ENCODE peak calls at places on chromosomes 11 and 22, in seven cellular contexts. One of them, this sample, is unnamed.

GRCh38 chr11:93344855-93345333 is 14.4 kb downstream of the DEUP1 start:
- DNase-seq in sigmoid colon: no peak
- DNase-seq in Peyer's patch: no peak
- DNase-seq in HepG2: peak; percentile 9
- DNase-seq in A549: no peak
- DNase-seq in heart left ventricle: no peak
- DNase-seq in adrenal gland: no peak
- DNase-seq in this sample: no peak

GRCh38 chr22:42074153-42074750 is at the start of gene PHETA2:
- DNase-seq in Peyer's patch: peak; percentile 58
- DNase-seq in adrenal gland: peak; percentile 37
- DNase-seq in HepG2: no peak
- DNase-seq in sigmoid colon: no peak
- DNase-seq in A549: no peak
- DNase-seq in heart left ventricle: peak; percentile 64
- DNase-seq in this sample: no peak

GRCh38 chr11:119148855-119149370 is at the start of gene ABCG4:
- DNase-seq in A549: no peak
- DNase-seq in Peyer's patch: peak; percentile 17
- DNase-seq in sigmoid colon: no peak
- DNase-seq in heart left ventricle: no peak
- DNase-seq in adrenal gland: no peak
- DNase-seq in HepG2: no peak
- DNase-seq in this sample: no peak

GRCh38 chr22:48456449-48456848 is 1371.2 kb downstream of the BRD1 start:
- DNase-seq in heart left ventricle: no peak
- DNase-seq in adrenal gland: no peak
- DNase-seq in Peyer's patch: no peak
- DNase-seq in HepG2: no peak
- DNase-seq in sigmoid colon: no peak
- DNase-seq in A549: no peak
- DNase-seq in this sample: no peak

GRCh38 chr11:107988397-107989158 is 20.1 kb upstream of the CUL5 start:
- DNase-seq in A549: no peak
- DNase-seq in adrenal gland: no peak
- DNase-seq in Peyer's patch: no peak
- DNase-seq in heart left ventricle: no peak
- DNase-seq in sigmoid colon: no peak
- DNase-seq in HepG2: no peak
- DNase-seq in this sample: no peak

GRCh38 chr11:68215524-68216170 is 2.6 kb upstream of the KMT5B start:
- DNase-seq in A549: no peak
- DNase-seq in heart left ventricle: no peak
- DNase-seq in sigmoid colon: no peak
- DNase-seq in HepG2: no peak
- DNase-seq in adrenal gland: no peak
- DNase-seq in Peyer's patch: no peak
- DNase-seq in this sample: no peak

GRCh38 chr11:110086892-110087309 is 6.3 kb upstream of the ZC3H12C start:
- DNase-seq in Peyer's patch: no peak
- DNase-seq in adrenal gland: no peak
- DNase-seq in A549: no peak
- DNase-seq in sigmoid colon: no peak
- DNase-seq in HepG2: no peak
- DNase-seq in heart left ventricle: no peak
- DNase-seq in this sample: no peak

GRCh38 chr22:47847281-47847890 is 1084.9 kb downstream of the TBC1D22A start:
- DNase-seq in HepG2: no peak
- DNase-seq in heart left ventricle: no peak
- DNase-seq in sigmoid colon: no peak
- DNase-seq in A549: no peak
- DNase-seq in Peyer's patch: no peak
- DNase-seq in adrenal gland: no peak
- DNase-seq in this sample: peak; percentile 23

GRCh38 chr22:34645375-34645774 is 420.6 kb upstream of the ISX start:
- DNase-seq in A549: no peak
- DNase-seq in heart left ventricle: no peak
- DNase-seq in HepG2: peak; percentile 5
- DNase-seq in Peyer's patch: no peak
- DNase-seq in adrenal gland: no peak
- DNase-seq in sigmoid colon: no peak
- DNase-seq in this sample: no peak

GRCh38 chr11:92045325-92045724 is 179.3 kb upstream of the FAT3 start:
- DNase-seq in HepG2: no peak
- DNase-seq in A549: no peak
- DNase-seq in Peyer's patch: no peak
- DNase-seq in sigmoid colon: no peak
- DNase-seq in heart left ventricle: no peak
- DNase-seq in adrenal gland: no peak
- DNase-seq in this sample: no peak

GRCh38 chr22:40578171-40578570 is 58.3 kb downstream of the MRTFA start:
- DNase-seq in HepG2: no peak
- DNase-seq in sigmoid colon: no peak
- DNase-seq in adrenal gland: no peak
- DNase-seq in Peyer's patch: no peak
- DNase-seq in heart left ventricle: no peak
- DNase-seq in A549: no peak
- DNase-seq in this sample: no peak

GRCh38 chr11:118912742-118913410 is 12.8 kb downstream of the BCL9L start:
- DNase-seq in adrenal gland: peak; percentile 57
- DNase-seq in heart left ventricle: no peak
- DNase-seq in sigmoid colon: no peak
- DNase-seq in Peyer's patch: peak; percentile 50
- DNase-seq in A549: no peak
- DNase-seq in HepG2: no peak
- DNase-seq in this sample: no peak

GRCh38 chr22:24550028-24550901 is 4.7 kb downstream of the GUCD1 start:
- DNase-seq in heart left ventricle: no peak
- DNase-seq in adrenal gland: no peak
- DNase-seq in Peyer's patch: no peak
- DNase-seq in A549: no peak
- DNase-seq in sigmoid colon: no peak
- DNase-seq in HepG2: peak; percentile 99
- DNase-seq in this sample: no peak

GRCh38 chr11:71251761-71252433 is 480 bp downstream of the SHANK2 start:
- DNase-seq in A549: peak; percentile 80
- DNase-seq in HepG2: no peak
- DNase-seq in Peyer's patch: no peak
- DNase-seq in heart left ventricle: no peak
- DNase-seq in sigmoid colon: no peak
- DNase-seq in adrenal gland: no peak
- DNase-seq in this sample: no peak

GRCh38 chr22:36281726-36282077 is 28.8 kb downstream of the APOL1 start:
- DNase-seq in HepG2: no peak
- DNase-seq in A549: no peak
- DNase-seq in Peyer's patch: no peak
- DNase-seq in heart left ventricle: no peak
- DNase-seq in sigmoid colon: peak; percentile 59
- DNase-seq in adrenal gland: no peak
- DNase-seq in this sample: no peak

GRCh38 chr11:78313181-78313788 is 104.3 kb downstream of the GAB2 start:
- DNase-seq in Peyer's patch: no peak
- DNase-seq in A549: no peak
- DNase-seq in sigmoid colon: no peak
- DNase-seq in adrenal gland: peak; percentile 66
- DNase-seq in heart left ventricle: peak; percentile 53
- DNase-seq in HepG2: peak; percentile 36
- DNase-seq in this sample: no peak

DNA sequence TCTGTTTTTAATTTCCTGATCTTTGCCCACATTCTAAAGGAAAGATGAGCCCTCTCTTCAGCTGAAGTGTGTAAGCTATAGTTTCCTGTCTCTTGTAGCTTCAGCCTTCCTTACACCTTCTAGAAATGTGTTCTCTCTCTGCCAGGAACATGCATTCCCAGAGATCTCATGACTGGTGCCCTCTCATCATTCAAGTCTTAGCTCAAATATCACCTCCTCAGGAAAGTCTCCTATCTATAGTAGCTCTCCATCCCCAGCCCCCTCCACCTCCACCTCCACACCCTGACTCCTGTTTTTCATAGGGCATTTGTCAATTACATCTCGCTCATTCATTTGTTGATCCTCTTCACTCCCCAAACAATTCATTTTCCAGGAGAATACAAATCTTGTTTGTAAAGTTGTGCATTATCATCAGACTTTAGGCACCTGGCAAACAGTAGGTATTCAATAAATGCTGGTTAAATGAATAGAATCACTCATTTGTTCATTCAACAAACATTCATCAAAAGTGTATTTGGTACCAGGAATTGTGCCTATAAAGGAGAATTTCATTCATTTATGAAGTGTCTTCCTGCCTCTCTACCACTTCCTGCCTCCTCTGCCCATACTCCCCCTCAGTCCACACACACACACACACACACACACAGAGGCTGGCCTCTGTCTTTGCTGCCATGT is 160.3 kb downstream of the BBOX1 start:
- DNase-seq in HepG2: no peak
- DNase-seq in sigmoid colon: no peak
- DNase-seq in Peyer's patch: no peak
- DNase-seq in adrenal gland: no peak
- DNase-seq in A549: no peak
- DNase-seq in heart left ventricle: no peak
- DNase-seq in this sample: no peak
- H3K4me1 ChIP-seq in HepG2: peaks cover 46% of the 10 kb centered on the region
- H3K4me1 ChIP-seq in sigmoid colon: peaks cover 45% of the 10 kb centered on the region
- H3K4me1 ChIP-seq in Peyer's patch: peaks cover 42% of the 10 kb centered on the region
- H3K4me1 ChIP-seq in adrenal gland: peaks cover 41% of the 10 kb centered on the region
- H3K4me1 ChIP-seq in A549: peaks cover 55% of the 10 kb centered on the region
- H3K4me1 ChIP-seq in heart left ventricle: peaks cover 6% of the 10 kb centered on the region
- H3K4me1 ChIP-seq in this sample: peaks cover 65% of the 10 kb centered on the region

GRCh38 chr22:46065733-46066454 is 84.4 kb upstream of the PPARA start:
- DNase-seq in A549: no peak
- DNase-seq in HepG2: no peak
- DNase-seq in heart left ventricle: no peak
- DNase-seq in adrenal gland: no peak
- DNase-seq in sigmoid colon: no peak
- DNase-seq in Peyer's patch: no peak
- DNase-seq in this sample: no peak
- H3K27ac ChIP-seq in A549: peak overlapping the region; percentile 99
- H3K27ac ChIP-seq in HepG2: no peak overlapping the region
- H3K27ac ChIP-seq in heart left ventricle: peak overlapping the region; percentile 99
- H3K27ac ChIP-seq in adrenal gland: peak overlapping the region; percentile 14
- H3K27ac ChIP-seq in sigmoid colon: peak overlapping the region; percentile 94
- H3K27ac ChIP-seq in Peyer's patch: peak overlapping the region; percentile 99
- H3K27ac ChIP-seq in this sample: peak overlapping the region; percentile 100

GRCh38 chr11:521179-521688 is 14.1 kb downstream of the HRAS start:
- DNase-seq in sigmoid colon: no peak
- DNase-seq in heart left ventricle: no peak
- DNase-seq in A549: no peak
- DNase-seq in Peyer's patch: no peak
- DNase-seq in HepG2: no peak
- DNase-seq in adrenal gland: no peak
- DNase-seq in this sample: no peak

GRCh38 chr11:515131-515530 is 8.1 kb upstream of the RNH1 start:
- DNase-seq in sigmoid colon: no peak
- DNase-seq in A549: no peak
- DNase-seq in heart left ventricle: no peak
- DNase-seq in Peyer's patch: no peak
- DNase-seq in adrenal gland: no peak
- DNase-seq in HepG2: no peak
- DNase-seq in this sample: no peak

GRCh38 chr11:520428-521178 is 13.6 kb upstream of the RNH1 start:
- DNase-seq in adrenal gland: no peak
- DNase-seq in Peyer's patch: no peak
- DNase-seq in sigmoid colon: no peak
- DNase-seq in heart left ventricle: no peak
- DNase-seq in A549: no peak
- DNase-seq in HepG2: peak; percentile 28
- DNase-seq in this sample: no peak

GRCh38 chr11:516400-516799 is 9.4 kb upstream of the RNH1 start:
- DNase-seq in HepG2: no peak
- DNase-seq in Peyer's patch: no peak
- DNase-seq in A549: no peak
- DNase-seq in heart left ventricle: no peak
- DNase-seq in adrenal gland: no peak
- DNase-seq in sigmoid colon: no peak
- DNase-seq in this sample: no peak

DNA sequence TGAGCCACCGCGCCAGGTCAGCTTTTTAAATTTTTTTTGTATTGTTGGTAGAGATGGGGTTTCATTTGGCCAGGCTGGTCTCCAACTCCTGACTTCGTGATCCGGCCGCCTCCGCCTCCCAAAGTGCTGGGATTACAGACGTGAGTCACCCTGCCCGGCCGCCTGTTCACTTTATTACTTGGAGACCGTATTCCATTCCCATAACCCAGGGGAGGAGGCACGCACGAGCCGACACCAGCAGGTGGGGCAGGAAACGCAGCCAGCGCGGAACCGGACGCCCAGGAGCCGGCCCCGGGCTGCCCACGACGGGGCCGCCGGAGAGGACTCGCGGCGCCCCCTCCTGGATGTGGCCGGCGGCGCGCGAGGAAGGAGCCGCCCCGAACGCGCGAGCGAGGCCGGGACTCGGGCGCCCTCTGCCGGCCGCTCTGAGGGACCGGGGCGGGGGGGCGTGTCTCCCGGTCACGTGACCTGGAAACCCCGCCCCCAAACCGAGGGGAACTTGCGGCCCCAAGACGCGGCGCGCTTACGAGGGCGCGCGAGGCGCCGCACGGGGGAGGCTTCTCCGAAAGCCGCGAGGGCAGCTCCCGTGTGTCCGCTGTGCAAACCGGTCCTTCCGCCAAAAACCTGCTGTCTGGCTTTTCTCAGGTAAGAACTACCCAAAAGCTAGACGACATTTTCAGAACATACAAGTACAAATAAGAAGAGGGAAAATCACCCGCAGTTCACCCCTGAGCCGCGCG is 11.6 kb upstream of the RNH1 start:
- DNase-seq in A549: peak; percentile 93
- DNase-seq in HepG2: peak; percentile 90
- DNase-seq in sigmoid colon: peak; percentile 98
- DNase-seq in adrenal gland: peak; percentile 93
- DNase-seq in heart left ventricle: peak; percentile 95
- DNase-seq in Peyer's patch: peak; percentile 77
- DNase-seq in this sample: peak; percentile 86
- TF ChIP-seq POLR2A in A549: peak; percentile 52
- TF ChIP-seq POLR2A in HepG2: no peak
- TF ChIP-seq POLR2A in sigmoid colon: no peak
- TF ChIP-seq POLR2A in adrenal gland: no peak
- TF ChIP-seq POLR2A in heart left ventricle: no peak
- TF ChIP-seq POLR2A in Peyer's patch: no peak
- TF ChIP-seq POLR2A in this sample: no peak

GRCh38 chr11:96333076-96333744 is 9.8 kb downstream of the MAML2 start:
- DNase-seq in A549: no peak
- DNase-seq in heart left ventricle: no peak
- DNase-seq in sigmoid colon: no peak
- DNase-seq in adrenal gland: no peak
- DNase-seq in Peyer's patch: no peak
- DNase-seq in HepG2: no peak
- DNase-seq in this sample: no peak

GRCh38 chr11:96332236-96332761 is 10.7 kb downstream of the MAML2 start:
- DNase-seq in adrenal gland: no peak
- DNase-seq in HepG2: peak; percentile 83
- DNase-seq in Peyer's patch: no peak
- DNase-seq in sigmoid colon: no peak
- DNase-seq in heart left ventricle: no peak
- DNase-seq in A549: no peak
- DNase-seq in this sample: no peak

GRCh38 chr11:96330511-96330859 is 12.5 kb downstream of the MAML2 start:
- DNase-seq in Peyer's patch: no peak
- DNase-seq in adrenal gland: no peak
- DNase-seq in heart left ventricle: no peak
- DNase-seq in sigmoid colon: no peak
- DNase-seq in A549: no peak
- DNase-seq in HepG2: no peak
- DNase-seq in this sample: no peak

GRCh38 chr11:96329855-96330510 is 13.0 kb downstream of the MAML2 start:
- DNase-seq in sigmoid colon: no peak
- DNase-seq in HepG2: no peak
- DNase-seq in heart left ventricle: no peak
- DNase-seq in A549: no peak
- DNase-seq in adrenal gland: no peak
- DNase-seq in Peyer's patch: no peak
- DNase-seq in this sample: no peak

GRCh38 chr11:96331556-96332168 is 11.3 kb downstream of the MAML2 start:
- DNase-seq in heart left ventricle: no peak
- DNase-seq in A549: no peak
- DNase-seq in adrenal gland: no peak
- DNase-seq in Peyer's patch: no peak
- DNase-seq in sigmoid colon: no peak
- DNase-seq in HepG2: no peak
- DNase-seq in this sample: no peak
- H3K4me1 ChIP-seq in heart left ventricle: peaks cover 2% of the 10 kb centered on the region
- H3K4me1 ChIP-seq in A549: peaks cover 34% of the 10 kb centered on the region
- H3K4me1 ChIP-seq in adrenal gland: peaks cover 7% of the 10 kb centered on the region
- H3K4me1 ChIP-seq in Peyer's patch: peaks cover 28% of the 10 kb centered on the region
- H3K4me1 ChIP-seq in sigmoid colon: peaks cover 19% of the 10 kb centered on the region
- H3K4me1 ChIP-seq in HepG2: peaks cover 77% of the 10 kb centered on the region
- H3K4me1 ChIP-seq in this sample: peaks cover 28% of the 10 kb centered on the region

This sample was measured in testis.